ENCODE peak calls at places on chromosomes 7 and 10, in four cellular contexts. V is right atrium auricular region, J is hepatocyte, D is upper lobe of right lung. F is an unnamed sample. For H3K27me3 and H3K36me3, the result is how much of the 10 kb centered on the place peaks cover.

GRCh38 chr7:81776972-81777371 is 7.1 kb upstream of the HGF start:
- DNase-seq in V (no peak), D (no peak), J (no peak), F (peak)

GRCh38 chr10:130455111-130455695 is 319.0 kb downstream of the GLRX3 start:
- DNase-seq in D (no peak), J (no peak), V (peak), F (no peak)

GRCh38 chr10:121880842-121881423 is 46.9 kb downstream of the ATE1 start:
- DNase-seq in V (no peak), J (no peak), D (no peak), F (no peak)

GRCh38 chr7:1856966-1857441 is 186.9 kb downstream of the ELFN1 start:
- DNase-seq in V (no peak), J (no peak), D (peak), F (no peak)

GRCh38 chr10:119538632-119539358 is 3.7 kb downstream of the RGS10 start:
- DNase-seq in J (no peak), D (no peak), V (no peak), F (peak)

GRCh38 chr10:103053659-103054581 is 135.8 kb downstream of the CNNM2 start:
- DNase-seq in D (peak), V (peak), J (peak), F (peak)

GRCh38 chr10:100019824-100020160 is 10.0 kb upstream of the DNMBP start:
- DNase-seq in V (no peak), J (peak), D (no peak), F (peak)

GRCh38 chr10:33165911-33166310 is 168.6 kb downstream of the NRP1 start:
- DNase-seq in J (no peak), D (no peak), V (no peak), F (no peak)

GRCh38 chr7:106659369-106659962 is 1.5 kb downstream of the CCDC71L start:
- DNase-seq in J (no peak), D (no peak), V (no peak), F (no peak)

GRCh38 chr7:157859915-157860314 is 523.1 kb downstream of the DNAJB6 start:
- DNase-seq in J (no peak), V (no peak), D (no peak), F (peak)

GRCh38 chr10:131024259-131025131 is 287.0 kb downstream of the TCERG1L start:
- DNase-seq in J (no peak), V (no peak), D (peak), F (peak)

GRCh38 chr7:70694909-70695803 is 436.8 kb upstream of the GALNT17 start:
- DNase-seq in J (peak), V (no peak), D (peak), F (peak)

GRCh38 chr10:131737543-131738395 is 163.0 kb upstream of the PPP2R2D start:
- DNase-seq in D (peak), V (no peak), J (no peak), F (peak)

GRCh38 chr10:21637795-21638194 is 103.8 kb downstream of the MLLT10 start:
- DNase-seq in V (no peak), D (no peak), J (no peak), F (peak)

GRCh38 chr10:131898713-131899112 is 2.1 kb upstream of the PPP2R2D start:
- DNase-seq in J (no peak), V (no peak), D (no peak), F (peak)

GRCh38 chr10:126583507-126584200 is 86.8 kb downstream of the C10orf90 start:
- DNase-seq in J (no peak), V (no peak), D (no peak), F (no peak)

GRCh38 chr10:128687408-128687807 is 561.2 kb upstream of the MKI67 start:
- DNase-seq in J (peak), V (no peak), D (no peak), F (no peak)

GRCh38 chr7:95781967-95782586 is 9.7 kb downstream of the DYNC1I1 start:
- DNase-seq in J (no peak), D (no peak), V (no peak), F (no peak)

GRCh38 chr10:122981066-122981464 is 864 bp downstream of the PSTK start:
- DNase-seq in D (no peak), V (no peak), J (peak), F (peak)

GRCh38 chr10:114684085-114684821 is 26.2 kb upstream of the ABLIM1 start:
- DNase-seq in V (peak), J (peak), D (peak), F (no peak)

GRCh38 chr7:10733747-10734146 is 239.9 kb upstream of the PHF14 start:
- DNase-seq in D (no peak), J (no peak), V (no peak), F (no peak)

GRCh38 chr7:157192861-157193260 is 54.1 kb downstream of the UBE3C start:
- DNase-seq in D (no peak), V (no peak), J (no peak), F (no peak)

GRCh38 chr7:29859491-29860180 is 53.3 kb downstream of the WIPF3 start:
- DNase-seq in J (no peak), V (no peak), D (no peak), F (no peak)

GRCh38 chr10:118800920-118801319 is 46.1 kb upstream of the CACUL1 start:
- DNase-seq in D (peak), V (no peak), J (peak), F (no peak)

GRCh38 chr7:80335473-80336232 is 176.2 kb downstream of the GNAT3 start:
- DNase-seq in D (no peak), J (peak), V (no peak), F (no peak)

GRCh38 chr10:104903433-104903832 is 262.3 kb downstream of the SORCS3 start:
- DNase-seq in D (no peak), V (no peak), J (no peak), F (no peak)

GRCh38 chr7:103967401-103967800 is 22.1 kb downstream of the RELN start:
- DNase-seq in V (no peak), D (no peak), J (no peak), F (peak)

GRCh38 chr10:85767936-85768335 is 598.7 kb downstream of the GRID1 start:
- DNase-seq in V (no peak), D (no peak), J (no peak), F (no peak)

GRCh38 chr7:80823066-80823465 is 95.8 kb downstream of the SEMA3C start:
- DNase-seq in J (no peak), D (no peak), V (no peak), F (no peak)

GRCh38 chr7:132783824-132784223 is 207.6 kb upstream of the PLXNA4 start:
- DNase-seq in D (no peak), V (no peak), J (no peak), F (no peak)

GRCh38 chr10:132238371-132239125 is 51.8 kb downstream of the DPYSL4 start:
- DNase-seq in V (no peak), J (no peak), D (no peak), F (no peak)

GRCh38 chr7:52838981-52839411 is 196.4 kb upstream of the POM121L12 start:
- DNase-seq in V (no peak), D (no peak), J (peak), F (no peak)

GRCh38 chr7:491958-492713 is 27.5 kb downstream of the PDGFA start:
- DNase-seq in J (no peak), V (no peak), D (peak), F (no peak)

GRCh38 chr10:23525406-23525805 is 86.5 kb downstream of the OTUD1 start:
- DNase-seq in V (no peak), D (no peak), J (peak), F (peak)

GRCh38 chr7:79452495-79453265 is 787 bp downstream of the MAGI2 start:
- DNase-seq in D (peak), J (peak), V (no peak), F (peak)

GRCh38 chr10:10589540-10589939 is 428.1 kb upstream of the CELF2 start:
- DNase-seq in V (peak), J (peak), D (no peak), F (no peak)

GRCh38 chr10:102773986-102774385 is 30.2 kb downstream of the WBP1L start:
- DNase-seq in V (peak), J (no peak), D (no peak), F (no peak)

GRCh38 chr7:8434290-8435002 is 1.0 kb downstream of the NXPH1 start:
- DNase-seq in J (no peak), D (no peak), V (no peak), F (peak)

GRCh38 chr10:17428616-17429097 is 25.7 kb downstream of the ST8SIA6 start:
- DNase-seq in D (no peak), J (no peak), V (no peak), F (no peak)

GRCh38 chr10:78568664-78569063 is 500.1 kb upstream of the ZMIZ1 start:
- DNase-seq in J (no peak), D (no peak), V (no peak), F (no peak)

GRCh38 chr10:44385423-44385725 is 477 bp upstream of the CXCL12 start:
- DNase-seq in V (no peak), D (peak), J (no peak), F (peak)
- H3K4me3 ChIP-seq in V (peak), D (peak), J (peak), F (peak)

DNA sequence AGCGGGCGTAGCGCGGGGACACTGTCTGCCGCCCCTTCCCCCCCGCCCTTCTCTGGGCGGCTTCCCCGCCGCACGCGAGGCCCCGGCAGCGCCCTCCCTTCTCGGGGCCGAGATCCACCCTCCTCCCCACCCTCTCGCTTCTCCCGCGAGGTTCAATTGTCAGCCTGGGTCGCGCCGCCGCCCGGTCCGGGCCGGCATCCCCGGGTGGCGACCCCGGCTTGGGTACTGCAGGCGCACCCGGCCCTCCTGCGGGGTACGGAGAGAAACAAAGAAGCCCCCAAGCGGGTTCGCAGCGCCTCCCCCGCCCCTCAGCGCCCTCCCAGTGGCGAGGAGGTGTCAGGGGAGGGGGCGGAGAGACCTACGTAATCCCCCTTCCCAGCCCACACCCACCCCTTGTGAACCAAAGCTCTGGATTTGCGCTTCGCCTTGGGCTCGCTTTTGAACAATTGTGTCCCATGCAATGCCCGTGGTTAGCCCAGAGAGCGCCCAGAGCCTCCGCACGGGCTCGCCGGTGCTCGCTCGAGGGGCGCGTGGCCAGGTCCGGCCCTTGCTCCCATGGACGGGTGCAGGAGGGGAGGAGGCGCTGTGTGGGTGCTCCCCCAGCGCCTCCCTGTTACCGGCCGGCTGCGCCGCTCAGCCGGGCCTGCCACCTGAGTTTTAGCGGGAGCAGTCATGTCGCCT is 634 bp downstream of the HECW1 start:
- DNase-seq in J (peak), V (no peak), D (peak), F (peak)
- H3K27me3 ChIP-seq in J (half or more), V (under half), D (half or more), F (under half)

GRCh38 chr7:21915140-21915539 is 30.6 kb downstream of the CDCA7L start:
- DNase-seq in J (no peak), D (no peak), V (no peak), F (no peak)
- H3K36me3 ChIP-seq in J (under half), D (under half), V (under half), F (under half)

GRCh38 chr7:46993396-46993795 is 588.5 kb downstream of the TNS3 start:
- DNase-seq in J (peak), V (no peak), D (no peak), F (no peak)

GRCh38 chr7:46989247-46989646 is 592.7 kb downstream of the TNS3 start:
- DNase-seq in V (no peak), J (no peak), D (no peak), F (no peak)

GRCh38 chr7:46990761-46991160 is 591.1 kb downstream of the TNS3 start:
- DNase-seq in D (no peak), J (no peak), V (no peak), F (no peak)
- H3K4me3 ChIP-seq in D (no peak), J (no peak), V (no peak), F (no peak)

GRCh38 chr7:150977382-150978135 is 562 bp downstream of the KCNH2 start:
- DNase-seq in D (no peak), J (no peak), V (no peak), F (peak)
- H3K27me3 ChIP-seq in D (half or more), J (under half), V (under half), F (half or more)

GRCh38 chr10:124739119-124739921 is 4.9 kb downstream of the FAM53B start:
- DNase-seq in D (no peak), V (peak), J (peak), F (no peak)

GRCh38 chr10:124737221-124737620 is 7.0 kb downstream of the FAM53B start:
- DNase-seq in D (no peak), V (peak), J (peak), F (no peak)

GRCh38 chr10:124736491-124737136 is 7.6 kb downstream of the FAM53B start:
- DNase-seq in J (peak), V (peak), D (peak), F (peak)

GRCh38 chr10:124738441-124738840 is 5.7 kb downstream of the FAM53B start:
- DNase-seq in D (no peak), V (peak), J (peak), F (no peak)

DNA sequence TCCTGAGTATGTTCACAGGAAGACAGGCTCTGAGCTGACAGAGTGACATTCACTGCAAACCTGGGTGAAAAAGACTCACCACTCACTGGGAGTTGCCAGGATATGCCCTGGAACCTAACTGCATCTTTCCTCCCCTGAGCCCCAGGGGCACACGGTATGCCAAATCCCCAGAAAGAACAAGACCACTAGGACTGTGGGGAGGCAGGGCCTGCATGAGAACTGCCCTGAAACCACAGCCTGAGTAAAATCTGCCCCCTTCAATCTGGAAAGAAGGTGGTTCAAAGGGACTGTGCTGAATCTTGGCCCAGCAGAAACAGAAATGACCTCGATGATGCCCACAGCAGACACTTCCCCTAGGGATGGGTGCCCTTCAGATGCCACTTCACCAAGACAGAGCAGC is 6.5 kb downstream of the FAM53B start:
- DNase-seq in V (peak), D (no peak), J (no peak), F (no peak)
- H3K36me3 ChIP-seq in V (under half), D (under half), J (under half), F (under half)

GRCh38 chr7:31099451-31100444 is 47.6 kb downstream of the ADCYAP1R1 start:
- DNase-seq in V (no peak), J (no peak), D (peak), F (peak)
- H3K4me3 ChIP-seq in V (no peak), J (no peak), D (no peak), F (no peak)

DNA sequence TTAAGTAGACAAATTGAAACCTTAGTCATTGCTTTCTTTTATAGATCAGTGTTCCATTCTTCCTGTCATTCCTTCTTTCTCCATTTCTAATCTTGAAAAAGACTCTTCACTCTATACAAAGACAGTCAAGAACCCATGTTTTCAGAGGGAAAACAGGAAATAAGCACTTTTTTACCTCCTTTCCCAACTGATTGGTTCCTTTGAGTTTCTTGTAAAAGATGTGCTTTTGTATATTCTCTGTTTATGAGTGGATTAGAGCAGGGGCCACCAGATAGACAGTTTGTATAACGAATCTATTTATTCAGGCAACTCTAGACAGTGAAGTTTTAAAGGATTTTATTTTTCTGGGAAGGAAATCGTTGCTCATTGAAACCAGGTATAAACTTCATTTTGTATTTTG is 49.8 kb downstream of the SHOC2 start:
- DNase-seq in V (no peak), J (no peak), D (no peak), F (no peak)
- H3K27me3 ChIP-seq in V (under half), J (under half), D (under half), F (under half)

F was measured in H7.